ENCODE peak calls at places on chromosomes 13 and 19, in nine cellular contexts. Z is suprapubic skin, V is psoas muscle, R is pancreas, G is fibroblast of lung, F is foreskin keratinocyte, H is neural progenitor cell, I is A549, N is PC-9. E is an unnamed sample. For H3K4me1, the result is how much of the 10 kb centered on the place peaks cover.

GRCh38 chr19:13012690-13013608 is 17.7 kb downstream of the NFIX start:
- DNase-seq in R (no peak), I (no peak), Z (no peak), N (no peak), V (peak), G (peak), F (no peak), H (peak), E (peak)

GRCh38 chr13:114319441-114319871 is 5.2 kb downstream of the CHAMP1 start:
- DNase-seq in F (no peak), N (no peak), Z (no peak), G (peak), I (no peak), R (no peak), H (no peak), V (no peak), E (no peak)

GRCh38 chr13:95643471-95643813 is 1.1 kb downstream of the DZIP1 start:
- DNase-seq in G (peak), H (peak), V (no peak), N (no peak), R (peak), Z (no peak), I (no peak), F (no peak), E (peak)

GRCh38 chr13:110376120-110376519 is 69.0 kb downstream of the COL4A2 start:
- DNase-seq in N (no peak), Z (no peak), F (no peak), G (no peak), H (no peak), I (no peak), V (no peak), R (no peak), E (no peak)

GRCh38 chr13:61768175-61768574 is 352.5 kb upstream of the PCDH20 start:
- DNase-seq in I (no peak), H (no peak), G (no peak), F (no peak), V (no peak), R (no peak), Z (no peak), N (no peak), E (no peak)

GRCh38 chr19:30446844-30447243 is 74.7 kb downstream of the ZNF536 start:
- DNase-seq in G (no peak), V (no peak), I (no peak), R (no peak), F (no peak), H (no peak), N (no peak), Z (no peak), E (no peak)

GRCh38 chr13:74867460-74867859 is 614.5 kb downstream of the TBC1D4 start:
- DNase-seq in N (no peak), Z (no peak), G (no peak), V (no peak), F (peak), H (no peak), I (no peak), R (no peak), E (no peak)

GRCh38 chr19:41795031-41795461 is 1.3 kb upstream of the CEACAM3 start:
- DNase-seq in H (peak), N (no peak), F (no peak), V (no peak), Z (no peak), G (peak), R (no peak), I (peak), E (no peak)

GRCh38 chr19:18401580-18402112 is 4.2 kb upstream of the LRRC25 start:
- DNase-seq in N (peak), V (peak), F (no peak), Z (no peak), I (no peak), G (peak), R (peak), H (peak), E (no peak)

GRCh38 chr13:31227063-31227462 is 27.3 kb downstream of the B3GLCT start:
- DNase-seq in Z (no peak), R (no peak), V (no peak), G (no peak), I (no peak), H (no peak), N (no peak), F (no peak), E (no peak)

GRCh38 chr13:42334329-42334706 is 62.4 kb downstream of the AKAP11 start:
- DNase-seq in R (peak), N (no peak), V (no peak), Z (no peak), F (no peak), I (no peak), H (no peak), G (no peak), E (no peak)

GRCh38 chr13:68304287-68304893 is 1074.3 kb upstream of the PCDH9 start:
- DNase-seq in V (no peak), H (peak), R (no peak), F (no peak), G (peak), N (no peak), I (peak), Z (no peak), E (no peak)

GRCh38 chr19:42563352-42564210 is 31.1 kb downstream of the CEACAM8 start:
- DNase-seq in Z (no peak), G (peak), I (peak), V (no peak), R (no peak), N (no peak), F (no peak), H (peak), E (no peak)

GRCh38 chr13:81762449-81762848 is 1421.5 kb upstream of the SPRY2 start:
- DNase-seq in Z (no peak), I (no peak), R (no peak), H (no peak), F (no peak), V (no peak), N (no peak), G (no peak), E (no peak)

GRCh38 chr19:4493104-4493928 is 21.2 kb downstream of the HDGFL2 start:
- DNase-seq in V (no peak), N (no peak), R (no peak), Z (no peak), F (no peak), I (no peak), G (no peak), H (no peak), E (no peak)

GRCh38 chr13:94558721-94559120 is 37.2 kb downstream of the TGDS start:
- DNase-seq in N (no peak), I (no peak), R (no peak), F (no peak), G (no peak), V (no peak), Z (no peak), H (no peak), E (no peak)

GRCh38 chr19:23283925-23284324 is 33.7 kb upstream of the ZNF724 start:
- DNase-seq in N (no peak), Z (no peak), R (peak), G (peak), V (peak), I (no peak), F (no peak), H (peak), E (peak)

GRCh38 chr13:94515352-94515751 is 35.9 kb upstream of the DCT start:
- DNase-seq in G (no peak), N (no peak), Z (no peak), H (no peak), R (no peak), I (no peak), F (no peak), V (no peak), E (no peak)

GRCh38 chr19:52670046-52670445 is 31.9 kb upstream of the ZNF83 start:
- DNase-seq in F (peak), G (no peak), Z (no peak), R (no peak), N (peak), V (no peak), H (no peak), I (no peak), E (no peak)

GRCh38 chr13:51251480-51251879 is 29.3 kb downstream of the FAM124A start:
- DNase-seq in G (no peak), N (no peak), F (no peak), Z (no peak), I (no peak), R (peak), H (no peak), V (no peak), E (no peak)

GRCh38 chr13:51249254-51249653 is 27.1 kb downstream of the FAM124A start:
- DNase-seq in R (no peak), F (no peak), Z (no peak), N (no peak), I (no peak), V (no peak), H (no peak), G (peak), E (no peak)

GRCh38 chr13:51246411-51247298 is 24.5 kb downstream of the FAM124A start:
- DNase-seq in Z (no peak), V (no peak), N (no peak), I (no peak), F (no peak), R (no peak), H (peak), G (no peak), E (no peak)

GRCh38 chr13:51252954-51253531 is 30.8 kb downstream of the FAM124A start:
- DNase-seq in R (no peak), H (no peak), I (no peak), V (no peak), F (no peak), N (no peak), G (no peak), Z (no peak), E (no peak)

GRCh38 chr13:51249767-51250741 is 27.9 kb downstream of the FAM124A start:
- DNase-seq in H (no peak), V (no peak), Z (no peak), G (no peak), F (no peak), R (no peak), I (peak), N (no peak), E (no peak)
- TF ChIP-seq CTCF in H (peak), V (peak), Z (peak), G (peak), F (peak), R (no peak), I (peak), N (peak), E (no peak)

GRCh38 chr19:38883286-38883685 is 5.2 kb upstream of the RINL start:
- DNase-seq in N (no peak), H (no peak), R (no peak), Z (no peak), G (no peak), F (no peak), I (no peak), V (no peak), E (no peak)
- H3K4me1 ChIP-seq in N (under half), H (under half), R (under half), Z (under half), G (under half), F (under half), I (under half), V (under half), E (under half)

GRCh38 chr19:5828661-5829566 is 10.6 kb downstream of the FUT6 start:
- DNase-seq in H (peak), I (no peak), Z (no peak), N (no peak), F (no peak), R (peak), V (no peak), G (peak), E (no peak)
- TF ChIP-seq CTCF in H (no peak), I (no peak), Z (no peak), N (no peak), F (no peak), R (no peak), V (no peak), G (no peak), E (no peak)

DNA sequence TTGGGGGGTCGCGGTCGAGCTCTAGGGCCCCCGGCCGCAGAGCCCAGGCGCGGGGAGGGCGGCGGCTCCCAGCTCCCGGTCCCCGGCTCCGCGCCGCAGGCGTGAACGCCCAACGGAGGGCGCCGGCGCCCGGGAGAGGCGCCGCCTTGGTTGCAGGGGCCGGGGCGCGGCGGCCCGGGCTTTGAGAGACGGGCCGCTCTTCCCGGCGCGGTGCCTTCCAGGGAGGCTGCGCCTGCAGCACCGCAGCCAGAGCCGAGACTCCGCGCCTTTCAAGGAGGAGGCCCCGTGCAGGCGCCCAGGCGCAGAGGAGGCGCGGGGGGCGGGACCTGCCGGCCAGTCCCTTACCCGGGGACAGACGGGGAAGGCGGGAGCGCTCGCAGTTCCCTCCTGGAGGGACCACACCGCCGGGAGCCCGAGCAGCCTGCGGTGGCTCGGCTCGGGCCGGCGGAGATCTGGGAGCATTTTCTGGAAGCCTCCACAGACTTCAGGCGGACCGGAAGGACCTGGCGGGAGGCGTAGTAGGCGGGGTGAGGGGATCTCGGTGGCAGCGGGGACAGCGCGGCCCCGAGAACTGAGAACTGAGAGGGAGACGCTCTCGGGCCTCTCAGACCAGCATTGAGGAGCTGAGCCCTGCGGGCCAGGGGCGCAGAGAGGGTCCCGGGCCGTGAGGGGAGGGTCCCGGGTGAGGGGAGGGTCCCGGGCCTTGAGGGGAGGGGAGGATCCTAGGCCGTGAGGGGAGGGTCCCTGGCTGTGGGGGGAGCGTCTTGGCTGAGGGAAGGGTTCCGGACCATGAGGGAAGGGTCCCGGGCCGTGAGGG is 25.5 kb upstream of the MCF2L start:
- DNase-seq in I (peak), R (peak), F (no peak), G (peak), H (peak), V (peak), N (peak), Z (peak), E (no peak)
- H3K4me1 ChIP-seq in I (under half), R (under half), F (under half), G (under half), H (under half), V (under half), N (under half), Z (under half), E (under half)

GRCh38 chr13:92354583-92354982 is 872.0 kb upstream of the GPC6 start:
- DNase-seq in I (no peak), N (no peak), F (no peak), V (no peak), G (peak), H (no peak), R (no peak), Z (no peak), E (no peak)

DNA sequence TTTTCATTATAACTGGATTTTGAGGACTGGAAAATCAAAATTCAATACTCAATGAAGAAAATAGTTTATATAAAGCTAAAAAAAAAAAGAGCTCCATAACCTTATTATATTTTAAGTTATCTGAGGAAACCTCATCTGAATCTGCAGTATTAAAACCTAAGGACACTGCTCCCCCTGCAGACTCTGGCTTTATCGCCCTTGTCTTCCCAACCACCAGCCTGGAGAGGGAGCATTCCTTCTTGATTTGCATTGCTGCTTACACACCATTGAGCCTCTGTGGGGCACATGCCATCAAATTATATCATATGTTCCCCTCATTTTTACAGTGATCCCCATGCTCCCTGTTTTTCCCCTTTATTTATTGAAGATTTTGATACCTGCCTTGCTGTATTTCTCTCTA is 871.4 kb upstream of the GPC6 start:
- DNase-seq in F (no peak), Z (no peak), G (peak), N (no peak), V (no peak), H (peak), I (no peak), R (no peak), E (no peak)
- TF ChIP-seq CTCF in F (no peak), Z (no peak), G (peak), N (no peak), V (no peak), H (peak), I (no peak), R (no peak), E (no peak)

GRCh38 chr19:1066251-1066747 is 668 bp upstream of the ARHGAP45 start:
- DNase-seq in Z (no peak), G (no peak), N (peak), H (peak), F (no peak), I (no peak), R (no peak), V (no peak), E (no peak)
- H3K4me1 ChIP-seq in Z (half or more), G (under half), N (under half), H (under half), F (under half), I (under half), R (under half), V (under half), E (under half)